ENCODE peak calls at places on chromosome 3, in nine cellular contexts. T is NCI-H2107; C is ELR; V is stimulated activated CD8-positive, alpha-beta memory T cell treated with anti-CD3 and anti-CD28 coated beads, Interleukin-2, amount 100 ng/mL, for 48 hours; K is effector memory CD8-positive, alpha-beta T cell; P is T-helper 17 cell; B is NCI-H1417; W is ELF-1; U is hypothalamus. E is an unnamed sample.

GRCh38 chr3:94028093-94028837 is at the start of gene STX19:
- DNase-seq in T (no peak), C (no peak), V (no peak), K (no peak), P (no peak), B (peak), W (no peak), U (no peak), E (no peak)

GRCh38 chr3:108602249-108602934 is 12.9 kb downstream of the DZIP3 start:
- DNase-seq in T (no peak), C (no peak), V (no peak), K (peak), P (peak), B (peak), W (peak), U (no peak), E (no peak)

GRCh38 chr3:165217739-165218138 is 21.6 kb upstream of the SLITRK3 start:
- DNase-seq in T (no peak), C (no peak), V (no peak), K (no peak), P (no peak), B (no peak), W (no peak), U (no peak), E (no peak)

GRCh38 chr3:57654214-57654613 is 38.7 kb downstream of the DENND6A start:
- DNase-seq in T (no peak), C (no peak), V (no peak), K (no peak), P (no peak), B (no peak), W (no peak), U (no peak), E (no peak)

GRCh38 chr3:30908466-30909037 is 14.1 kb upstream of the GADL1 start:
- DNase-seq in T (no peak), C (no peak), V (no peak), K (no peak), P (no peak), B (peak), W (no peak), U (no peak), E (no peak)

GRCh38 chr3:51975857-51976549 is 1.1 kb downstream of the ABHD14A start:
- DNase-seq in T (no peak), C (peak), V (no peak), K (no peak), P (no peak), B (peak), W (peak), U (peak), E (peak)

GRCh38 chr3:27880969-27881892 is 159.1 kb upstream of the EOMES start:
- DNase-seq in T (no peak), C (no peak), V (no peak), K (peak), P (no peak), B (no peak), W (no peak), U (no peak), E (no peak)

GRCh38 chr3:38455639-38456430 is 2.1 kb downstream of the ACVR2B start:
- DNase-seq in T (no peak), C (no peak), V (no peak), K (no peak), P (no peak), B (peak), W (peak), U (peak), E (peak)

GRCh38 chr3:42732829-42733459 is 30.3 kb upstream of the HHATL start:
- DNase-seq in T (no peak), C (no peak), V (no peak), K (no peak), P (no peak), B (no peak), W (peak), U (no peak), E (no peak)

GRCh38 chr3:126922466-126922865 is 60.4 kb upstream of the PLXNA1 start:
- DNase-seq in T (no peak), C (no peak), V (no peak), K (no peak), P (no peak), B (no peak), W (no peak), U (no peak), E (no peak)

GRCh38 chr3:81936817-81937216 is 175.4 kb upstream of the GBE1 start:
- DNase-seq in T (no peak), C (no peak), V (no peak), K (no peak), P (no peak), B (no peak), W (no peak), U (no peak), E (no peak)

GRCh38 chr3:198080521-198081384 is 120.7 kb downstream of the LMLN start:
- DNase-seq in T (peak), C (peak), V (peak), K (peak), P (peak), B (peak), W (peak), U (peak), E (peak)

E was measured in astrocyte of the hippocampus.